ENCODE peak calls at places on chromosomes 16 and 17, in four cellular contexts. J, S, D and Z are unnamed samples.

GRCh38 chr17:4712526-4712925 is 2.1 kb downstream of the ARRB2 start:
- DNase-seq in S (no peak), J (no peak), D (no peak), Z (no peak)

GRCh38 chr16:86929149-86929871 is 351.0 kb downstream of the FOXL1 start:
- DNase-seq in S (peak), J (no peak), D (no peak), Z (no peak)

GRCh38 chr16:86427327-86427935 is 82.9 kb upstream of the FOXF1 start:
- DNase-seq in J (no peak), D (no peak), S (peak), Z (no peak)

GRCh38 chr16:30116291-30117207 is 3.2 kb upstream of the GDPD3 start:
- DNase-seq in J (no peak), D (no peak), S (no peak), Z (no peak)

GRCh38 chr17:64004903-64005733 is 7.0 kb downstream of the PRR29 start:
- DNase-seq in D (no peak), S (no peak), J (no peak), Z (no peak)

GRCh38 chr17:79812969-79813825 is 16.3 kb upstream of the CBX8 start:
- DNase-seq in J (no peak), S (no peak), D (no peak), Z (no peak)

GRCh38 chr16:12503201-12503600 is 300.5 kb downstream of the CPPED1 start:
- DNase-seq in J (no peak), S (no peak), D (no peak), Z (no peak)

GRCh38 chr17:15432807-15433547 is 34.4 kb downstream of the CDRT4 start:
- DNase-seq in D (no peak), J (no peak), S (no peak), Z (no peak)

GRCh38 chr16:82203198-82203597 is 33.2 kb upstream of the MPHOSPH6 start:
- DNase-seq in J (no peak), S (no peak), D (no peak), Z (no peak)

GRCh38 chr17:27343972-27344607 is 50.2 kb downstream of the WSB1 start:
- DNase-seq in D (no peak), J (no peak), S (no peak), Z (peak)